ENCODE peak calls at places on chromosomes 11 and 22, in ten cellular contexts. One of them, this sample, is unnamed.

GRCh38 chr22:17569971-17570511 is 6.7 kb downstream of the SLC25A18 start:
- DNase-seq in NB4: peak
- DNase-seq in tibial nerve: no peak
- DNase-seq in A549: no peak
- DNase-seq in H1: no peak
- DNase-seq in adrenal gland: peak
- DNase-seq in endothelial cell of umbilical vein: peak
- DNase-seq in transverse colon: no peak
- DNase-seq in IMR-90: peak
- DNase-seq in heart left ventricle: peak
- DNase-seq in this sample: no peak

GRCh38 chr11:117807482-117808272 is 10.7 kb upstream of the DSCAML1 start:
- DNase-seq in tibial nerve: peak
- DNase-seq in heart left ventricle: peak
- DNase-seq in transverse colon: peak
- DNase-seq in IMR-90: peak
- DNase-seq in adrenal gland: peak
- DNase-seq in NB4: peak
- DNase-seq in H1: no peak
- DNase-seq in endothelial cell of umbilical vein: peak
- DNase-seq in A549: peak
- DNase-seq in this sample: peak

GRCh38 chr11:129278586-129279319 is 86.6 kb upstream of the ARHGAP32 start:
- DNase-seq in endothelial cell of umbilical vein: no peak
- DNase-seq in transverse colon: peak
- DNase-seq in IMR-90: no peak
- DNase-seq in H1: no peak
- DNase-seq in tibial nerve: no peak
- DNase-seq in NB4: peak
- DNase-seq in A549: no peak
- DNase-seq in adrenal gland: no peak
- DNase-seq in heart left ventricle: peak
- DNase-seq in this sample: peak

GRCh38 chr11:67280341-67280790 is 8.7 kb upstream of the ANKRD13D start:
- DNase-seq in endothelial cell of umbilical vein: no peak
- DNase-seq in adrenal gland: no peak
- DNase-seq in tibial nerve: no peak
- DNase-seq in A549: no peak
- DNase-seq in H1: no peak
- DNase-seq in IMR-90: no peak
- DNase-seq in heart left ventricle: peak
- DNase-seq in NB4: peak
- DNase-seq in transverse colon: peak
- DNase-seq in this sample: no peak

GRCh38 chr11:88484873-88485621 is 147.5 kb upstream of the CTSC start:
- DNase-seq in H1: no peak
- DNase-seq in NB4: peak
- DNase-seq in endothelial cell of umbilical vein: peak
- DNase-seq in tibial nerve: no peak
- DNase-seq in adrenal gland: peak
- DNase-seq in IMR-90: peak
- DNase-seq in transverse colon: peak
- DNase-seq in heart left ventricle: no peak
- DNase-seq in A549: peak
- DNase-seq in this sample: no peak

GRCh38 chr11:11978792-11979486 is 29.5 kb downstream of the DKK3 start:
- DNase-seq in transverse colon: peak
- DNase-seq in endothelial cell of umbilical vein: peak
- DNase-seq in adrenal gland: peak
- DNase-seq in NB4: no peak
- DNase-seq in tibial nerve: peak
- DNase-seq in A549: no peak
- DNase-seq in IMR-90: peak
- DNase-seq in H1: no peak
- DNase-seq in heart left ventricle: peak
- DNase-seq in this sample: peak

GRCh38 chr11:2802389-2803185 is 83.0 kb downstream of the CDKN1C start:
- DNase-seq in tibial nerve: peak
- DNase-seq in transverse colon: peak
- DNase-seq in endothelial cell of umbilical vein: no peak
- DNase-seq in adrenal gland: peak
- DNase-seq in A549: no peak
- DNase-seq in IMR-90: no peak
- DNase-seq in H1: no peak
- DNase-seq in NB4: peak
- DNase-seq in heart left ventricle: peak
- DNase-seq in this sample: peak

GRCh38 chr22:23061471-23062280 is 8.6 kb upstream of the GNAZ start:
- DNase-seq in endothelial cell of umbilical vein: no peak
- DNase-seq in A549: no peak
- DNase-seq in IMR-90: no peak
- DNase-seq in H1: no peak
- DNase-seq in transverse colon: no peak
- DNase-seq in heart left ventricle: no peak
- DNase-seq in adrenal gland: peak
- DNase-seq in tibial nerve: no peak
- DNase-seq in NB4: no peak
- DNase-seq in this sample: no peak

GRCh38 chr11:105005451-105005845 is 17.5 kb downstream of the CASP5 start:
- DNase-seq in H1: no peak
- DNase-seq in IMR-90: no peak
- DNase-seq in adrenal gland: no peak
- DNase-seq in tibial nerve: no peak
- DNase-seq in heart left ventricle: no peak
- DNase-seq in NB4: no peak
- DNase-seq in endothelial cell of umbilical vein: no peak
- DNase-seq in transverse colon: no peak
- DNase-seq in A549: no peak
- DNase-seq in this sample: no peak

GRCh38 chr11:132035736-132036135 is 665.3 kb downstream of the NTM start:
- DNase-seq in H1: no peak
- DNase-seq in IMR-90: no peak
- DNase-seq in endothelial cell of umbilical vein: no peak
- DNase-seq in transverse colon: no peak
- DNase-seq in heart left ventricle: no peak
- DNase-seq in adrenal gland: no peak
- DNase-seq in tibial nerve: no peak
- DNase-seq in NB4: no peak
- DNase-seq in A549: no peak
- DNase-seq in this sample: no peak

GRCh38 chr11:70399681-70400112 is 1.4 kb downstream of the CTTN start:
- DNase-seq in heart left ventricle: peak
- DNase-seq in transverse colon: peak
- DNase-seq in IMR-90: peak
- DNase-seq in A549: peak
- DNase-seq in tibial nerve: peak
- DNase-seq in endothelial cell of umbilical vein: peak
- DNase-seq in NB4: peak
- DNase-seq in H1: no peak
- DNase-seq in adrenal gland: peak
- DNase-seq in this sample: peak

GRCh38 chr11:68312780-68313573 is 586 bp downstream of the LRP5 start:
- DNase-seq in endothelial cell of umbilical vein: no peak
- DNase-seq in A549: no peak
- DNase-seq in IMR-90: no peak
- DNase-seq in transverse colon: no peak
- DNase-seq in adrenal gland: no peak
- DNase-seq in tibial nerve: no peak
- DNase-seq in NB4: peak
- DNase-seq in heart left ventricle: no peak
- DNase-seq in H1: no peak
- DNase-seq in this sample: peak
- TF ChIP-seq POLR2A in endothelial cell of umbilical vein: peak
- TF ChIP-seq POLR2A in A549: no peak
- TF ChIP-seq POLR2A in IMR-90: no peak
- TF ChIP-seq POLR2A in transverse colon: no peak
- TF ChIP-seq POLR2A in adrenal gland: no peak
- TF ChIP-seq POLR2A in tibial nerve: no peak
- TF ChIP-seq POLR2A in NB4: no peak
- TF ChIP-seq POLR2A in heart left ventricle: no peak
- TF ChIP-seq POLR2A in H1: no peak
- TF ChIP-seq POLR2A in this sample: no peak

DNA sequence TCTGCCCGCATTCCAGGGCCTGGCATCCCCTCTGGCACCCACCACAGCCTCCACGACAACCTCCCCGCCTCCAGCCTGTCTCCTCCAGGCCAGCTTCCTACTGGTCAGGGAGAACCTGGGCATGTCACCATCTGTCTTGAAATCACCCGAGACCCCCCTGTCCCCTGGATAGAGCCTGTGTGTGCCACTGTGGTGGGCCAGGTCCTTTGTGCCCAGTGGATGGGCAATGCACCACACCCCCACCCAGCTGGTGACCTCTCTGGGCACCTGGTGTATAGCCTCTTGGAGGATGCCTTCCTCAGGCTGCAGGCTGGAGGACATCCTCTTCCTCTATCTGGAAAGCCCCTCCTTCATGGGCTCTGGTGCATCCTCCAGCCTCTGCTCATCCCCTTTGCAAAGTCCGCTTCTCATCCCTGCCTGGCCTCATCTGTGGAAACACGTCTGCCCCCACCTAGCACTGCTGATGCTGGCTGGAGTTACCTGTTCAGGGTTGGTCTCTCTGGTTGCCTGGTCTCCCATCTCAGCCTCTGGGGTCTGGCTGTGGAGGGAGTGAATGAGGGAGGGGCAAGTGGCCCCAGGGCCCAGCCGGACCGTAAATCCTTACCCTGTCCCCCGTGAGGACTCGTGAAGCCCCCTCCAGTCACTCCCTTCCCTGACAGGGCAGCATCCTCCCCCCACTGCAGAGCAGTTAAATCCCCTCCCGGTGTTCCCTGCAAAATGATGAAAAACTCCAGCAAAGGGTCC is 589.6 kb downstream of the TBC1D22A start:
- DNase-seq in IMR-90: no peak
- DNase-seq in NB4: no peak
- DNase-seq in transverse colon: no peak
- DNase-seq in adrenal gland: no peak
- DNase-seq in heart left ventricle: no peak
- DNase-seq in H1: no peak
- DNase-seq in endothelial cell of umbilical vein: no peak
- DNase-seq in A549: no peak
- DNase-seq in tibial nerve: peak
- DNase-seq in this sample: peak
- TF ChIP-seq CTCF in IMR-90: no peak
- TF ChIP-seq CTCF in NB4: no peak
- TF ChIP-seq CTCF in transverse colon: no peak
- TF ChIP-seq CTCF in adrenal gland: no peak
- TF ChIP-seq CTCF in heart left ventricle: no peak
- TF ChIP-seq CTCF in H1: no peak
- TF ChIP-seq CTCF in endothelial cell of umbilical vein: no peak
- TF ChIP-seq CTCF in A549: no peak
- TF ChIP-seq CTCF in tibial nerve: no peak
- TF ChIP-seq CTCF in this sample: no peak

GRCh38 chr22:20720692-20721408 is 53.1 kb upstream of the SERPIND1 start:
- DNase-seq in transverse colon: no peak
- DNase-seq in adrenal gland: no peak
- DNase-seq in H1: no peak
- DNase-seq in A549: no peak
- DNase-seq in IMR-90: no peak
- DNase-seq in NB4: no peak
- DNase-seq in heart left ventricle: no peak
- DNase-seq in tibial nerve: no peak
- DNase-seq in endothelial cell of umbilical vein: no peak
- DNase-seq in this sample: no peak

GRCh38 chr22:20727118-20728015 is 46.5 kb upstream of the SERPIND1 start:
- DNase-seq in IMR-90: no peak
- DNase-seq in NB4: no peak
- DNase-seq in tibial nerve: no peak
- DNase-seq in H1: no peak
- DNase-seq in A549: no peak
- DNase-seq in adrenal gland: no peak
- DNase-seq in heart left ventricle: no peak
- DNase-seq in endothelial cell of umbilical vein: no peak
- DNase-seq in transverse colon: no peak
- DNase-seq in this sample: no peak

GRCh38 chr22:20724676-20725454 is 49.0 kb upstream of the SERPIND1 start:
- DNase-seq in heart left ventricle: no peak
- DNase-seq in H1: no peak
- DNase-seq in adrenal gland: no peak
- DNase-seq in transverse colon: no peak
- DNase-seq in A549: no peak
- DNase-seq in NB4: no peak
- DNase-seq in tibial nerve: no peak
- DNase-seq in endothelial cell of umbilical vein: no peak
- DNase-seq in IMR-90: no peak
- DNase-seq in this sample: no peak

GRCh38 chr22:20725987-20726558 is 47.8 kb upstream of the SERPIND1 start:
- DNase-seq in IMR-90: no peak
- DNase-seq in adrenal gland: no peak
- DNase-seq in tibial nerve: no peak
- DNase-seq in transverse colon: no peak
- DNase-seq in A549: no peak
- DNase-seq in endothelial cell of umbilical vein: no peak
- DNase-seq in NB4: no peak
- DNase-seq in heart left ventricle: no peak
- DNase-seq in H1: no peak
- DNase-seq in this sample: no peak

GRCh38 chr22:20721409-20722218 is 52.3 kb upstream of the SERPIND1 start:
- DNase-seq in tibial nerve: no peak
- DNase-seq in adrenal gland: no peak
- DNase-seq in A549: no peak
- DNase-seq in H1: no peak
- DNase-seq in heart left ventricle: no peak
- DNase-seq in transverse colon: no peak
- DNase-seq in IMR-90: no peak
- DNase-seq in endothelial cell of umbilical vein: no peak
- DNase-seq in NB4: no peak
- DNase-seq in this sample: no peak
- TF ChIP-seq POLR2A in tibial nerve: no peak
- TF ChIP-seq POLR2A in adrenal gland: no peak
- TF ChIP-seq POLR2A in A549: no peak
- TF ChIP-seq POLR2A in H1: no peak
- TF ChIP-seq POLR2A in heart left ventricle: no peak
- TF ChIP-seq POLR2A in transverse colon: no peak
- TF ChIP-seq POLR2A in IMR-90: no peak
- TF ChIP-seq POLR2A in endothelial cell of umbilical vein: no peak
- TF ChIP-seq POLR2A in NB4: no peak
- TF ChIP-seq POLR2A in this sample: no peak

DNA sequence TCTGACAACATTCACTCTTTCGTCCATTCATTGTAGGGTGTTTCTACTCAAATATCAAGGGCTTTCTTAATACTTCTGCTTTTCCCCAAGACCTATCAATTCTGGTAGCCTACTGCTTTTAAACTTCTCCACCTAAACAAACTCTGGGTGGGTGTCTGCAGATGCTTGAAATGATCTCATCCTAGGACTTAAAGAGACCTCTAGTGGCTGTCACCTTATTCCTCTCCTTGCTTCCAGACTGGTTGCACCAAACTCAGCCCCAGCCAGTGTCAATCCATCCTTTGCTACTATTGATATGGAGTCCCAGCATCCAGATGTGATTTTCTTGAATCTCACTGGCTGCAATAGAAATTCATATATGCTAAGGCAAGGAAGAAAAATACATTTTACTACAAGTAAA is 274.7 kb downstream of the NXPE2 start:
- DNase-seq in endothelial cell of umbilical vein: no peak
- DNase-seq in adrenal gland: no peak
- DNase-seq in H1: no peak
- DNase-seq in NB4: peak
- DNase-seq in transverse colon: no peak
- DNase-seq in tibial nerve: no peak
- DNase-seq in A549: no peak
- DNase-seq in heart left ventricle: no peak
- DNase-seq in IMR-90: no peak
- DNase-seq in this sample: no peak
- TF ChIP-seq CTCF in endothelial cell of umbilical vein: no peak
- TF ChIP-seq CTCF in adrenal gland: no peak
- TF ChIP-seq CTCF in H1: peak
- TF ChIP-seq CTCF in NB4: peak
- TF ChIP-seq CTCF in transverse colon: no peak
- TF ChIP-seq CTCF in tibial nerve: no peak
- TF ChIP-seq CTCF in A549: no peak
- TF ChIP-seq CTCF in heart left ventricle: peak
- TF ChIP-seq CTCF in IMR-90: no peak
- TF ChIP-seq CTCF in this sample: no peak

This sample was measured in body of pancreas.